ENCODE peak calls at places on chromosomes 4 and X, in eight cellular contexts. V is ureter; X is mammary epithelial cell; N is GM23248; J is BJ; S is EL; F is neural crest cell; T is activated naive CD4-positive, alpha-beta T cell treated with Interleukin-2 at 50 U/mL for 16 hours. Z is an unnamed sample.

GRCh38 chr4:143773998-143774898 is 73.8 kb upstream of the FREM3 start:
- DNase-seq in V (no peak), X (peak), N (peak), J (no peak), S (peak), F (peak), T (peak), Z (peak)

GRCh38 chr4:3613980-3614730 is 81.9 kb upstream of the LRPAP1 start:
- DNase-seq in V (no peak), X (no peak), N (peak), J (no peak), S (no peak), F (no peak), T (no peak), Z (no peak)

GRCh38 chrX:15349046-15349445 is 13.7 kb upstream of the PIGA start:
- DNase-seq in V (peak), X (peak), N (peak), J (peak), S (peak), F (peak), T (peak), Z (peak)

GRCh38 chr4:7147661-7148310 is 44.6 kb upstream of the SORCS2 start:
- DNase-seq in V (no peak), X (no peak), N (no peak), J (no peak), S (no peak), F (no peak), T (no peak), Z (no peak)

GRCh38 chr4:168604496-168605373 is 107.9 kb downstream of the PALLD start:
- DNase-seq in V (no peak), X (peak), N (peak), J (no peak), S (peak), F (no peak), T (no peak), Z (no peak)

GRCh38 chrX:105635794-105636193 is 186.5 kb upstream of the NRK start:
- DNase-seq in V (no peak), X (no peak), N (no peak), J (no peak), S (no peak), F (no peak), T (no peak), Z (no peak)

GRCh38 chrX:143306991-143307965 is 210.0 kb downstream of the SPANXN3 start:
- DNase-seq in V (no peak), X (no peak), N (no peak), J (no peak), S (no peak), F (no peak), T (no peak), Z (peak)

GRCh38 chr4:140102406-140102805 is 51.6 kb downstream of the MAML3 start:
- DNase-seq in V (no peak), X (peak), N (peak), J (no peak), S (peak), F (no peak), T (no peak), Z (no peak)

GRCh38 chr4:20612313-20612712 is 87.9 kb upstream of the PACRGL start:
- DNase-seq in V (no peak), X (peak), N (no peak), J (no peak), S (peak), F (no peak), T (no peak), Z (no peak)

GRCh38 chr4:128354205-128354821 is 66.7 kb upstream of the PGRMC2 start:
- DNase-seq in V (no peak), X (peak), N (peak), J (peak), S (peak), F (no peak), T (no peak), Z (no peak)

GRCh38 chr4:12555011-12555410 is 929.1 kb downstream of the RAB28 start:
- DNase-seq in V (no peak), X (peak), N (no peak), J (no peak), S (no peak), F (no peak), T (no peak), Z (no peak)

GRCh38 chrX:153438522-153438921 is 7.3 kb downstream of the TREX2 start:
- DNase-seq in V (no peak), X (no peak), N (peak), J (no peak), S (peak), F (no peak), T (no peak), Z (no peak)

GRCh38 chr4:14879643-14880042 is 122.6 kb upstream of the CPEB2 start:
- DNase-seq in V (no peak), X (peak), N (no peak), J (no peak), S (no peak), F (no peak), T (no peak), Z (no peak)

GRCh38 chr4:146621-147020 is 22.3 kb downstream of the ZNF718 start:
- DNase-seq in V (no peak), X (no peak), N (no peak), J (no peak), S (no peak), F (no peak), T (no peak), Z (no peak)

GRCh38 chrX:73855546-73855945 is 292.5 kb downstream of the CHIC1 start:
- DNase-seq in V (peak), X (peak), N (peak), J (no peak), S (peak), F (peak), T (peak), Z (peak)

GRCh38 chrX:150507251-150507856 is 61.1 kb upstream of the MTM1 start:
- DNase-seq in V (no peak), X (no peak), N (peak), J (no peak), S (no peak), F (peak), T (no peak), Z (peak)

GRCh38 chr4:42768125-42768748 is 111.3 kb upstream of the ATP8A1 start:
- DNase-seq in V (no peak), X (no peak), N (no peak), J (no peak), S (no peak), F (no peak), T (no peak), Z (no peak)

GRCh38 chr4:165096776-165097175 is 15.9 kb downstream of the TMEM192 start:
- DNase-seq in V (no peak), X (no peak), N (peak), J (no peak), S (peak), F (no peak), T (no peak), Z (no peak)

GRCh38 chr4:7516773-7517144 is 82.0 kb upstream of the PSAPL1 start:
- DNase-seq in V (no peak), X (no peak), N (no peak), J (no peak), S (no peak), F (no peak), T (no peak), Z (no peak)

GRCh38 chr4:174707897-174708296 is 121.2 kb downstream of the GLRA3 start:
- DNase-seq in V (no peak), X (no peak), N (no peak), J (no peak), S (no peak), F (no peak), T (no peak), Z (no peak)

GRCh38 chr4:147173317-147173716 is 227.7 kb upstream of the TTC29 start:
- DNase-seq in V (no peak), X (no peak), N (no peak), J (no peak), S (no peak), F (no peak), T (no peak), Z (no peak)

GRCh38 chrX:44039556-44039955 is 66.4 kb upstream of the NDP start:
- DNase-seq in V (no peak), X (no peak), N (no peak), J (no peak), S (no peak), F (no peak), T (no peak), Z (no peak)

GRCh38 chr4:88812976-88813375 is 115.3 kb upstream of the NAP1L5 start:
- DNase-seq in V (no peak), X (no peak), N (no peak), J (no peak), S (no peak), F (no peak), T (no peak), Z (no peak)

GRCh38 chrX:9805956-9806355 is 19.7 kb downstream of the SHROOM2 start:
- DNase-seq in V (no peak), X (no peak), N (no peak), J (no peak), S (no peak), F (no peak), T (no peak), Z (no peak)

GRCh38 chr4:138175337-138175794 is 66.8 kb downstream of the SLC7A11 start:
- DNase-seq in V (no peak), X (no peak), N (no peak), J (no peak), S (no peak), F (no peak), T (no peak), Z (no peak)

GRCh38 chrX:38312436-38312835 is 14.9 kb downstream of the RPGR start:
- DNase-seq in V (no peak), X (peak), N (peak), J (peak), S (peak), F (no peak), T (no peak), Z (no peak)

GRCh38 chr4:95363579-95363965 is 185.2 kb downstream of the UNC5C start:
- DNase-seq in V (no peak), X (no peak), N (no peak), J (no peak), S (no peak), F (no peak), T (no peak), Z (no peak)

GRCh38 chr4:152246659-152247058 is 289.2 kb downstream of the FBXW7 start:
- DNase-seq in V (no peak), X (no peak), N (no peak), J (no peak), S (no peak), F (no peak), T (peak), Z (no peak)

GRCh38 chrX:120306640-120307039 is 4.6 kb downstream of the TMEM255A start:
- DNase-seq in V (no peak), X (no peak), N (no peak), J (no peak), S (no peak), F (no peak), T (no peak), Z (no peak)

GRCh38 chrX:131827935-131828334 is 195.2 kb upstream of the STK26 start:
- DNase-seq in V (no peak), X (no peak), N (peak), J (no peak), S (no peak), F (no peak), T (peak), Z (no peak)

GRCh38 chr4:37970702-37971101 is 10.5 kb downstream of the PTTG2 start:
- DNase-seq in V (peak), X (peak), N (peak), J (no peak), S (peak), F (no peak), T (peak), Z (peak)

GRCh38 chr4:124883642-124884041 is 171.1 kb upstream of the ANKRD50 start:
- DNase-seq in V (no peak), X (no peak), N (peak), J (no peak), S (no peak), F (no peak), T (no peak), Z (no peak)

GRCh38 chr4:5082381-5082780 is 31.1 kb downstream of the STK32B start:
- DNase-seq in V (no peak), X (peak), N (no peak), J (no peak), S (no peak), F (no peak), T (no peak), Z (no peak)

GRCh38 chrX:97547873-97548578 is 664.3 kb downstream of the RPA4 start:
- DNase-seq in V (no peak), X (no peak), N (no peak), J (no peak), S (peak), F (no peak), T (no peak), Z (no peak)

GRCh38 chr4:42570221-42570620 is 86.7 kb downstream of the ATP8A1 start:
- DNase-seq in V (peak), X (no peak), N (no peak), J (no peak), S (no peak), F (no peak), T (no peak), Z (no peak)

GRCh38 chr4:33272722-33273121 is 2552.6 kb downstream of the PCDH7 start:
- DNase-seq in V (no peak), X (no peak), N (no peak), J (no peak), S (no peak), F (no peak), T (no peak), Z (no peak)

GRCh38 chrX:129679856-129680255 is 25.1 kb upstream of the APLN start:
- DNase-seq in V (peak), X (peak), N (peak), J (no peak), S (no peak), F (no peak), T (no peak), Z (no peak)

Z was measured in Peyer's patch.